ENCODE peak calls at places on chromosome 17, in nine cellular contexts. G is GM23248, N is adipocyte, K is tibial artery, A is cardiac muscle cell, J is AG09309, O is lower leg skin, H is transverse colon, E is cardiac fibroblast. Y is an unnamed sample.

GRCh38 chr17:40980594-40980993 is 3.5 kb downstream of the KRT40 start:
- DNase-seq in G (no peak), N (no peak), K (no peak), A (peak), J (no peak), O (no peak), H (no peak), E (peak), Y (peak)

GRCh38 chr17:76120658-76121008 is 17.0 kb upstream of the EXOC7 start:
- DNase-seq in G (no peak), N (no peak), K (no peak), A (no peak), J (no peak), O (no peak), H (no peak), E (no peak), Y (no peak)

GRCh38 chr17:185445-186138 is 4.1 kb upstream of the DOC2B start:
- DNase-seq in G (no peak), N (no peak), K (no peak), A (no peak), J (no peak), O (no peak), H (no peak), E (no peak), Y (no peak)

GRCh38 chr17:61635913-61636432 is 45.0 kb upstream of the NACA2 start:
- DNase-seq in G (peak), N (peak), K (no peak), A (peak), J (no peak), O (no peak), H (peak), E (peak), Y (no peak)

GRCh38 chr17:65797809-65798208 is 236.4 kb upstream of the AXIN2 start:
- DNase-seq in G (peak), N (no peak), K (no peak), A (peak), J (no peak), O (no peak), H (no peak), E (no peak), Y (no peak)

GRCh38 chr17:10177131-10177920 is 21.1 kb downstream of the GAS7 start:
- DNase-seq in G (no peak), N (no peak), K (no peak), A (no peak), J (no peak), O (no peak), H (no peak), E (no peak), Y (no peak)

GRCh38 chr17:819251-819650 is 37.1 kb downstream of the MRM3 start:
- DNase-seq in G (no peak), N (no peak), K (no peak), A (no peak), J (no peak), O (no peak), H (no peak), E (no peak), Y (no peak)

GRCh38 chr17:44376124-44376523 is 12.5 kb upstream of the FAM171A2 start:
- DNase-seq in G (peak), N (peak), K (no peak), A (peak), J (no peak), O (no peak), H (no peak), E (peak), Y (no peak)

GRCh38 chr17:66386789-66387351 is 84.5 kb downstream of the PRKCA start:
- DNase-seq in G (no peak), N (no peak), K (no peak), A (peak), J (no peak), O (no peak), H (no peak), E (peak), Y (no peak)

GRCh38 chr17:58587713-58588117 is 73.3 kb upstream of the MTMR4 start:
- DNase-seq in G (peak), N (peak), K (peak), A (peak), J (no peak), O (peak), H (peak), E (peak), Y (no peak)

GRCh38 chr17:57985675-57985974 is 2.4 kb downstream of the VEZF1 start:
- DNase-seq in G (peak), N (peak), K (no peak), A (no peak), J (no peak), O (no peak), H (no peak), E (peak), Y (no peak)

GRCh38 chr17:39813631-39814030 is 50.5 kb downstream of the IKZF3 start:
- DNase-seq in G (no peak), N (no peak), K (no peak), A (no peak), J (no peak), O (no peak), H (no peak), E (no peak), Y (no peak)

GRCh38 chr17:4195306-4195705 is 52.3 kb downstream of the CYB5D2 start:
- DNase-seq in G (peak), N (no peak), K (no peak), A (peak), J (peak), O (no peak), H (no peak), E (peak), Y (peak)

GRCh38 chr17:5122586-5123342 is 6.9 kb downstream of the USP6 start:
- DNase-seq in G (peak), N (peak), K (peak), A (peak), J (no peak), O (no peak), H (peak), E (peak), Y (no peak)

GRCh38 chr17:45719335-45720071 is 64.6 kb upstream of the CRHR1 start:
- DNase-seq in G (peak), N (peak), K (no peak), A (peak), J (peak), O (peak), H (no peak), E (peak), Y (peak)

GRCh38 chr17:38579934-38580333 is 25.8 kb downstream of the SRCIN1 start:
- DNase-seq in G (peak), N (no peak), K (no peak), A (peak), J (no peak), O (no peak), H (no peak), E (peak), Y (no peak)

GRCh38 chr17:81920612-81921530 is 2.9 kb upstream of the SIRT7 start:
- DNase-seq in G (no peak), N (no peak), K (no peak), A (no peak), J (no peak), O (no peak), H (no peak), E (no peak), Y (no peak)

GRCh38 chr17:61005358-61005757 is 327.7 kb downstream of the BCAS3 start:
- DNase-seq in G (no peak), N (no peak), K (no peak), A (peak), J (no peak), O (no peak), H (no peak), E (peak), Y (no peak)

GRCh38 chr17:6603746-6604325 is 36.7 kb downstream of the KIAA0753 start:
- DNase-seq in G (no peak), N (no peak), K (no peak), A (peak), J (no peak), O (no peak), H (no peak), E (peak), Y (no peak)

GRCh38 chr17:39908789-39909352 is 9.6 kb downstream of the GSDMB start:
- DNase-seq in G (no peak), N (no peak), K (no peak), A (no peak), J (no peak), O (no peak), H (no peak), E (no peak), Y (no peak)

GRCh38 chr17:10183931-10184930 is 14.2 kb downstream of the GAS7 start:
- DNase-seq in G (no peak), N (no peak), K (no peak), A (no peak), J (no peak), O (no peak), H (no peak), E (no peak), Y (no peak)

GRCh38 chr17:52986056-52986662 is 827.6 kb upstream of the CA10 start:
- DNase-seq in G (no peak), N (no peak), K (no peak), A (peak), J (no peak), O (no peak), H (no peak), E (no peak), Y (no peak)

GRCh38 chr17:82737981-82738877 is 2.8 kb downstream of the FN3K start:
- DNase-seq in G (peak), N (no peak), K (no peak), A (peak), J (no peak), O (no peak), H (no peak), E (peak), Y (no peak)

GRCh38 chr17:32285770-32286517 is 20.3 kb downstream of the RHBDL3 start:
- DNase-seq in G (no peak), N (no peak), K (no peak), A (no peak), J (no peak), O (no peak), H (no peak), E (no peak), Y (no peak)

GRCh38 chr17:49327835-49328784 is 33.9 kb downstream of the ZNF652 start:
- DNase-seq in G (peak), N (peak), K (no peak), A (no peak), J (no peak), O (no peak), H (no peak), E (no peak), Y (no peak)

GRCh38 chr17:12089809-12090384 is 69.2 kb downstream of the MAP2K4 start:
- DNase-seq in G (peak), N (peak), K (no peak), A (peak), J (no peak), O (no peak), H (no peak), E (peak), Y (peak)

GRCh38 chr17:8470447-8471047 is 34.9 kb downstream of the NDEL1 start:
- DNase-seq in G (peak), N (no peak), K (peak), A (peak), J (no peak), O (peak), H (no peak), E (peak), Y (no peak)

GRCh38 chr17:2295575-2295974 is 8.0 kb downstream of the SMG6 start:
- DNase-seq in G (peak), N (no peak), K (no peak), A (no peak), J (no peak), O (no peak), H (no peak), E (no peak), Y (no peak)

GRCh38 chr17:70767102-70767701 is 597.9 kb downstream of the KCNJ2 start:
- DNase-seq in G (peak), N (peak), K (no peak), A (peak), J (no peak), O (no peak), H (no peak), E (peak), Y (peak)

GRCh38 chr17:44795928-44796327 is 34.2 kb downstream of the GJC1 start:
- DNase-seq in G (no peak), N (no peak), K (no peak), A (no peak), J (no peak), O (no peak), H (no peak), E (no peak), Y (no peak)

GRCh38 chr17:340074-340473 is 12.5 kb downstream of the RPH3AL start:
- DNase-seq in G (no peak), N (no peak), K (no peak), A (no peak), J (no peak), O (no peak), H (no peak), E (no peak), Y (no peak)

GRCh38 chr17:50640701-50641338 is 6.1 kb downstream of the ABCC3 start:
- DNase-seq in G (peak), N (no peak), K (no peak), A (peak), J (no peak), O (no peak), H (no peak), E (peak), Y (no peak)

GRCh38 chr17:47704781-47705180 is 10.8 kb downstream of the TBKBP1 start:
- DNase-seq in G (no peak), N (no peak), K (no peak), A (no peak), J (no peak), O (no peak), H (no peak), E (no peak), Y (no peak)

GRCh38 chr17:80997471-80998387 is 6.1 kb downstream of the CHMP6 start:
- DNase-seq in G (no peak), N (no peak), K (no peak), A (no peak), J (no peak), O (no peak), H (no peak), E (no peak), Y (no peak)

GRCh38 chr17:63274156-63274555 is 171.9 kb downstream of the CYB561 start:
- DNase-seq in G (peak), N (no peak), K (no peak), A (peak), J (no peak), O (no peak), H (no peak), E (peak), Y (peak)

GRCh38 chr17:52138350-52138749 is 20.2 kb downstream of the CA10 start:
- DNase-seq in G (no peak), N (no peak), K (no peak), A (no peak), J (no peak), O (no peak), H (no peak), E (no peak), Y (no peak)

GRCh38 chr17:6574689-6575595 is 18.6 kb upstream of the PITPNM3 start:
- DNase-seq in G (peak), N (peak), K (no peak), A (peak), J (no peak), O (no peak), H (peak), E (peak), Y (no peak)

GRCh38 chr17:7281953-7282751 is 634 bp downstream of the SLC2A4 start:
- DNase-seq in G (no peak), N (no peak), K (peak), A (no peak), J (no peak), O (no peak), H (no peak), E (no peak), Y (no peak)

DNA sequence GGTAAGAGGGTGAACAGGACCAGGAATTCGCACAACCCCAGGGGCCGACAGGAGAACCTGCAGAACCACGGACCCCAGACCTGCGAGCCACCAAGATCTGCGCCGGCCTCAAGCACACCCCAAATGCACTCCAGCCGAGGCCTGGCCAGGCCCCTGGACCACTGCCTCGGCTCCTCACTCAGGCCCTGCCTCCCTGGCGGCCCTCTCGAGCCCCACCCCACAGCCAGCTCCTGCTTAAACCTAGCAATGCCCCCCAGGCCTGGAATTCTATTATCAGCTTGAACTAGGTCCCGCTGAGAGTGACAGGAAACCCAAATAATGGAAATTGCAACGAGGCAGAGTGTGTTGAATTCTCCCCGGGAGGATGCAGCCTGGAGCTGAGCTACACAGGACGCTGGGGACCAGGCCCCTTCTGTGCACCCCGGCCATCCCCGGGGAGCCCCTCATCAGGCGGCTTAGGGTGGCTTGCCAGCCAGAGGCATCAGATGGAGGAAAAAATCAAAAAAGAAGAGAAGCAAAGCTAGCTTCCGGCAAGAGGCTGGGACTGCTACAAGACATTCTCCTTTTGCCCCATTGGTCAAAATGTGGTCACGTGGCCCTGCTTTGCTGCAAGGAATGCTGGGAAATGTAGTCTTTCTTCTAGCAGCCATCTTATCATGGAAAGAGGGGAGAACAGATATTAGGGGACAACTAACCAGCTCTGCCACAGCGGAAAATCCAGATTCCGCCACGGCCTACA is 2.4 kb upstream of the ENPP7 start:
- DNase-seq in G (peak), N (peak), K (peak), A (peak), J (peak), O (peak), H (peak), E (peak), Y (peak)
- H3K4me3 ChIP-seq in G (peak), N (peak), K (peak), A (no peak), J (peak), O (no peak), H (peak), E (peak), Y (peak)

DNA sequence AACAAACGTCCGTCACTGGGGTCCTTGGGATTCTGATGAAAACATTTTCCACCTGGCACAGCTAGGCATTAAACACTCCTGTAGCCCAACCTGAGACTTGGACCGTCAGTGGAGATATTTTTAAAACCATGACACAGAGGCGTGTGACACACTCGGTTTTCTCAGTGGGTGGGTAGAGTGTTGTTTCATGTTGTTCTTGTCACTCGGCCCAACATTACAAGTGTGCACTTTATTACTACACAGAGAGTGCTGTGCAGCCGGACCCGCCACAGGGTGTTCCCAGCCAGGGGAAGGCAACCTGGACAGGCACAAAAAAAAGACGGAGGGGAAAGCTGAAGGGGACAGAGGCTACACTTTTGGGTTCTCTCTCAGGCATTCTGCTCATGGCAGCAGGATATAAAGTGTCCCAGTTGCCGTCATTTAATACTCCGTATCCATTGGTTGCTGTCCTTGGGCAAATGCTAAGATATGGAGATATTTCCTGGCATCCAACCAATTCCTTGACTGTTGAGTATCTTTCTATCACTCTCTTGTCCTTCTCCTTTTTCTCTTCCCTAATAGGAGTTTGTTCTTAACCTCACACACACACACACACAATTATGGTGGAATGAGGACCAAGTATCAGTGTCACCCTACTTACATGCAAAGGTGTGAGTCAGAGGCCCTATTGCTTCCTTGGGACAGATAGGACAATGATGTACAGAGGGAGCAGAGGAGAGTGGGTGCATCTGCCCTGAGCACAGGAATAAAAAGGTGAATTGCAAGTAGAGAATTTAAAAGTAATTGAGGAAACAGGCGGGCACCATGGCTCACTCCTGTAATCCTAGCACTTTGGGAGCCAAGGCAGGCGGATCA is 154.1 kb upstream of the SOX9 start:
- DNase-seq in G (peak), N (no peak), K (peak), A (no peak), J (no peak), O (peak), H (no peak), E (no peak), Y (no peak)
- H3K4me3 ChIP-seq in G (no peak), N (no peak), K (no peak), A (no peak), J (no peak), O (no peak), H (no peak), E (no peak), Y (no peak)

GRCh38 chr17:77436481-77436880 is 295.7 kb downstream of the SEC14L1 start:
- DNase-seq in G (no peak), N (no peak), K (no peak), A (no peak), J (no peak), O (no peak), H (no peak), E (no peak), Y (no peak)
- H3K4me3 ChIP-seq in G (no peak), N (no peak), K (no peak), A (no peak), J (no peak), O (no peak), H (no peak), E (no peak), Y (no peak)

GRCh38 chr17:74773414-74773813 is 2.7 kb downstream of the NAT9 start:
- DNase-seq in G (no peak), N (no peak), K (no peak), A (no peak), J (no peak), O (no peak), H (no peak), E (no peak), Y (no peak)
- H3K4me3 ChIP-seq in G (no peak), N (no peak), K (no peak), A (no peak), J (no peak), O (no peak), H (no peak), E (no peak), Y (no peak)

DNA sequence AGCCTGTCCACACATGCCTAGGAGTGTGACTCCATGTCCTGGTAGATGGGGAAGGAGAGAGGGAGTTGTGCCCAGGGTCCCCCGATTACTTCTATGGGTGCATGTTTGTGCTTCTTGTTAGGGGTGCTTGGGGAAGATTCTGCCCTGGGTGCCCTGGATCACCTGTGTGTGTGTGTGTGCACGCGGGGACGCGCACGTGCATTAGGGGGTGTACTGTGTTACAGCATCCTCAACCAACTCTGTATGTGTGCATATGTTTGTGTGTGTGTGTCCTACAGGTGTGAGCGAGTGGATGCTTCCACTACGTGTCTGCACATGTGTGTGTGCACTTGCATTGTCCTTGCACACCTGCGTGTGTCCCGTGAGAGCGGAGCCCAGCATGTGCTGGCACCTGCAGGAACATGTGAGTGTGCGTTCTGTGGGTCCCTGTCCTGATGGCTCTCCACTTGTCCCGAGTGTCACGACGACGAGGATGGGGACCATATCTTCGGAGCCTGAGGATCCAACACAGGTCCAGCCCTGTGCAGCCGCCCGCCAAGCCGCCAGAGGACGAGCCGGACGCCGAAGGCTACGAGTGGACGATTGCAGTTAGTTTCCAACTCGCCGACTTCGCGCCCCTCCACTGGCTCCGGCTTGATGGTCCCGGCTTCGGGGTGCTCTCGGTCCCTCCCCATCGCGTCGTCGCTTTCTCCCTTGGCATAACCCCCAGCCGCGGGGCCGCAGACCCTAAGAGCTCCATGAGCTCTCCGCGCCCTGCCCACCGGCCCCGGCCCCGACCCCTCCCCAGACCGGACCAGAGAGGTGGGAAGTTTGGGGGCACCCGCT is 6.0 kb upstream of the TBC1D3B start:
- DNase-seq in G (peak), N (peak), K (no peak), A (no peak), J (no peak), O (no peak), H (no peak), E (peak), Y (no peak)
- H3K4me3 ChIP-seq in G (peak), N (peak), K (peak), A (peak), J (peak), O (peak), H (peak), E (peak), Y (peak)